ENCODE peak calls at places on chromosomes 11 and 22, in ten cellular contexts. One of them, this sample, is unnamed.

GRCh38 chr11:66476173-66476840 is 3.9 kb upstream of the DPP3 start:
- DNase-seq in KBM-7: no peak
- DNase-seq in memory B cell: no peak
- DNase-seq in GM23338: peak
- DNase-seq in pons: no peak
- DNase-seq in progenitor cell of endocrine pancreas: no peak
- DNase-seq in astrocyte of the cerebellum: no peak
- DNase-seq in ELR: no peak
- DNase-seq in GM10248: no peak
- DNase-seq in GM20000: no peak
- DNase-seq in this sample: no peak

GRCh38 chr11:15223318-15223717 is 108.6 kb downstream of the INSC start:
- DNase-seq in ELR: peak
- DNase-seq in GM10248: no peak
- DNase-seq in GM20000: no peak
- DNase-seq in GM23338: no peak
- DNase-seq in progenitor cell of endocrine pancreas: no peak
- DNase-seq in astrocyte of the cerebellum: peak
- DNase-seq in pons: no peak
- DNase-seq in memory B cell: no peak
- DNase-seq in KBM-7: no peak
- DNase-seq in this sample: no peak

GRCh38 chr22:27075028-27075678 is 417.8 kb downstream of the MIAT start:
- DNase-seq in memory B cell: no peak
- DNase-seq in progenitor cell of endocrine pancreas: no peak
- DNase-seq in GM20000: no peak
- DNase-seq in astrocyte of the cerebellum: no peak
- DNase-seq in pons: no peak
- DNase-seq in ELR: no peak
- DNase-seq in KBM-7: no peak
- DNase-seq in GM23338: peak
- DNase-seq in GM10248: no peak
- DNase-seq in this sample: no peak

GRCh38 chr11:91303754-91304153 is 920.9 kb upstream of the FAT3 start:
- DNase-seq in ELR: no peak
- DNase-seq in GM23338: no peak
- DNase-seq in progenitor cell of endocrine pancreas: no peak
- DNase-seq in memory B cell: no peak
- DNase-seq in KBM-7: no peak
- DNase-seq in astrocyte of the cerebellum: no peak
- DNase-seq in GM20000: no peak
- DNase-seq in GM10248: no peak
- DNase-seq in pons: no peak
- DNase-seq in this sample: no peak

GRCh38 chr11:16148301-16148787 is 208.0 kb downstream of the SOX6 start:
- DNase-seq in ELR: no peak
- DNase-seq in pons: peak
- DNase-seq in progenitor cell of endocrine pancreas: no peak
- DNase-seq in GM23338: no peak
- DNase-seq in memory B cell: no peak
- DNase-seq in GM10248: no peak
- DNase-seq in astrocyte of the cerebellum: no peak
- DNase-seq in GM20000: no peak
- DNase-seq in KBM-7: no peak
- DNase-seq in this sample: no peak

GRCh38 chr11:8832571-8833260 is 78.3 kb upstream of the AKIP1 start:
- DNase-seq in ELR: peak
- DNase-seq in KBM-7: peak
- DNase-seq in GM20000: peak
- DNase-seq in astrocyte of the cerebellum: peak
- DNase-seq in GM23338: peak
- DNase-seq in memory B cell: no peak
- DNase-seq in GM10248: peak
- DNase-seq in progenitor cell of endocrine pancreas: no peak
- DNase-seq in pons: no peak
- DNase-seq in this sample: no peak

GRCh38 chr11:85798361-85798760 is 12.6 kb downstream of the SYTL2 start:
- DNase-seq in pons: no peak
- DNase-seq in progenitor cell of endocrine pancreas: no peak
- DNase-seq in GM23338: no peak
- DNase-seq in memory B cell: no peak
- DNase-seq in GM10248: no peak
- DNase-seq in KBM-7: no peak
- DNase-seq in GM20000: no peak
- DNase-seq in astrocyte of the cerebellum: no peak
- DNase-seq in ELR: no peak
- DNase-seq in this sample: no peak

GRCh38 chr22:44775862-44776261 is 23.5 kb downstream of the ARHGAP8 start:
- DNase-seq in pons: no peak
- DNase-seq in GM23338: no peak
- DNase-seq in ELR: no peak
- DNase-seq in GM10248: no peak
- DNase-seq in astrocyte of the cerebellum: no peak
- DNase-seq in memory B cell: no peak
- DNase-seq in GM20000: no peak
- DNase-seq in progenitor cell of endocrine pancreas: no peak
- DNase-seq in KBM-7: no peak
- DNase-seq in this sample: no peak